ENCODE peak calls at places on chromosomes 5 and 9, in ten cellular contexts. H is lower leg skin, L is activated B cell treated with CpG ODN at 0.5 μM for 24 hours, P is psoas muscle, V is GM20000, B is IMR-90, A is endothelial cell, Q is D721Med, S is WERI-Rb-1, N is type B pancreatic cell. K is an unnamed sample.

GRCh38 chr9:135468866-135469521 is 10.6 kb upstream of the PPP1R26 start:
- DNase-seq in P (no peak), N (no peak), H (no peak), S (peak; percentile 72), Q (no peak), A (no peak), V (no peak), B (peak; percentile 46), L (no peak), K (no peak)

GRCh38 chr9:96317335-96317980 is 15.5 kb upstream of the HSD17B3 start:
- DNase-seq in L (peak; percentile 25), Q (peak; percentile 41), V (peak; percentile 55), P (peak; percentile 64), S (peak; percentile 54), N (no peak), B (peak; percentile 70), A (peak; percentile 56), H (peak; percentile 86), K (no peak)

GRCh38 chr9:132877818-132878694 is at the start of gene AK8:
- DNase-seq in L (peak; percentile 87), S (peak; percentile 77), B (peak; percentile 66), P (peak; percentile 80), Q (peak; percentile 93), A (peak; percentile 82), V (peak; percentile 96), H (peak; percentile 92), N (peak; percentile 88), K (peak; percentile 93)

GRCh38 chr9:35842795-35843194 is 13.8 kb downstream of the TMEM8B start:
- DNase-seq in H (no peak), A (no peak), V (peak; percentile 86), B (no peak), P (no peak), S (no peak), L (no peak), N (no peak), Q (no peak), K (no peak)

GRCh38 chr5:170631471-170632195 is 127.8 kb downstream of the KCNIP1 start:
- DNase-seq in V (no peak), B (no peak), A (peak; percentile 68), N (no peak), Q (no peak), P (no peak), L (no peak), S (peak; percentile 50), H (peak; percentile 85), K (no peak)

GRCh38 chr5:573976-574375 is 38.2 kb upstream of the CEP72 start:
- DNase-seq in S (no peak), N (peak; percentile 50), Q (no peak), B (no peak), H (peak; percentile 76), L (no peak), P (no peak), A (no peak), V (no peak), K (peak; percentile 80)

GRCh38 chr5:465591-466403 is 22.8 kb downstream of the EXOC3 start:
- DNase-seq in S (peak; percentile 7), A (no peak), N (no peak), V (no peak), Q (no peak), L (peak; percentile 11), P (peak; percentile 40), B (no peak), H (peak; percentile 78), K (no peak)

GRCh38 chr9:109477269-109478203 is 20.6 kb downstream of the PTPN3 start:
- DNase-seq in B (no peak), L (no peak), V (peak; percentile 57), A (no peak), P (peak; percentile 82), N (no peak), S (no peak), H (no peak), Q (no peak), K (no peak)

GRCh38 chr5:146878471-146879172 is at the start of gene PPP2R2B:
- DNase-seq in B (peak; percentile 1), L (no peak), H (peak; percentile 85), A (peak; percentile 33), Q (peak; percentile 35), N (peak; percentile 77), V (peak; percentile 18), P (peak; percentile 43), S (peak; percentile 46), K (no peak)

GRCh38 chr9:87067426-87067825 is 120.1 kb upstream of the GAS1 start:
- DNase-seq in Q (no peak), L (no peak), S (no peak), N (no peak), A (no peak), P (no peak), B (no peak), V (no peak), H (no peak), K (no peak)

GRCh38 chr5:134227259-134227658 is 1.4 kb upstream of the PPP2CA start:
- DNase-seq in Q (no peak), B (peak; percentile 23), L (no peak), V (no peak), N (no peak), P (no peak), H (no peak), S (peak; percentile 39), A (no peak), K (no peak)

GRCh38 chr5:134223406-134224251 is 2.2 kb downstream of the PPP2CA start:
- DNase-seq in H (no peak), Q (no peak), B (peak; percentile 52), L (no peak), A (no peak), S (no peak), P (no peak), V (no peak), N (no peak), K (no peak)

GRCh38 chr5:134225780-134226440 is at the start of gene PPP2CA:
- DNase-seq in B (peak; percentile 98), H (peak; percentile 100), A (peak; percentile 99), S (peak; percentile 99), Q (peak; percentile 63), L (peak; percentile 100), P (peak; percentile 100), N (peak; percentile 100), V (peak; percentile 97), K (peak; percentile 100)

GRCh38 chr5:134226441-134227192 is 744 bp upstream of the PPP2CA start:
- DNase-seq in L (no peak), V (peak; percentile 19), H (no peak), N (no peak), A (no peak), S (no peak), P (no peak), B (peak; percentile 54), Q (no peak), K (no peak)

DNA sequence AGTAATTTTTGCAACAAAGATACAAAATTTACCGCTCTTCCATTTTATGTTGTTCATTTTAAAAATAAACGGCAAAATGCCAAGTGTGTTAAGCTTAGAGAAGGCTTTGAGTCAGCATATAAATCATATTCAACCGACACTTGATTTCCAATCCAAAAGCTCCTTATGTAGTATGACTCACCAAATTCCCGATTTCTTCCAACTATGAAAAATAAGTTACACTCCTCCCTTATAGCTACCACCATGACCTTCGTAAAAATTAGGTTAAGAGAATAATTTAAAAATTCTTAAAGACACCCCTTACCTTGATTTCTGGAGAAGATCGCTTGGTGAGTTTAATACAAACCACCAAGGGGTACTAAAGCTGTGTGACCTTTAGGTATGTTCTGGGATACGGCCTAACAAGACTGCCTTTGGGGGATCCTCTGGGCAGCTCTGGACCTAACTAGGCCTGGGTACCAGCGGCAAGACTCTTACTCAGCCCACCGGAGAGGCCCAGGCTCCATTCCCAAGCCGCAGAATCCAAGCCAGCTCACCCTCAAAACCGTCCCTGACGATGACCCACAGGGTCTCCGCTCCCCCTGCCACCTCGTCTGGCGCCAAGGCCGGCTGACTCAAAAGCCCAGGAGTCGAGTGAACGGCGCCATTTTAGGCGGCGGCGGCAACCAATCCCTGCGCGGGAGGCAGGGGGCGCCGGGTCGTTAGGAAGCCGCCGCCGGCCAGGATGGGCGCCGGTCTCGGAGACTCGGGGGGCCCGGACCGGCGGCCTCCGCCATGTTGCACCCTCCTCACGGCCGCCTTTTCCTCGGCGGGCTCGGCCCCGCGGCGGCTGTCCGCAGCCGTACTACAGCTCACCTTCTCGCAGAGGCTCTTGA is 731 bp downstream of the PPP2CA start:
- DNase-seq in H (peak; percentile 91), L (peak; percentile 65), B (peak; percentile 87), S (peak; percentile 67), P (peak; percentile 81), A (peak; percentile 74), V (peak; percentile 60), Q (no peak), N (peak; percentile 84), K (peak; percentile 90)
- TF ChIP-seq CTCF in H (no peak), L (no peak), B (peak; percentile 28), S (no peak), P (no peak), A (no peak), V (no peak), Q (no peak), N (no peak), K (peak; percentile 24)

GRCh38 chr5:179623001-179623905 is at the start of gene HNRNPH1:
- DNase-seq in L (peak; percentile 93), Q (peak; percentile 96), V (peak; percentile 100), H (peak; percentile 100), B (peak; percentile 98), P (peak; percentile 99), N (peak; percentile 100), A (peak; percentile 96), S (peak; percentile 95), K (peak; percentile 100)
- TF ChIP-seq CTCF in L (no peak), Q (no peak), V (no peak), H (no peak), B (peak; percentile 6), P (peak; percentile 12), N (peak; percentile 21), A (no peak), S (no peak), K (no peak)

GRCh38 chr5:151721087-151721646 is 34.5 kb upstream of the SPARC start:
- DNase-seq in L (no peak), A (no peak), B (peak; percentile 53), N (no peak), V (peak; percentile 72), P (no peak), H (no peak), Q (no peak), S (no peak), K (no peak)
- TF ChIP-seq CTCF in L (no peak), A (no peak), B (no peak), N (no peak), V (no peak), P (no peak), H (no peak), Q (no peak), S (no peak), K (no peak)

GRCh38 chr5:38023799-38024198 is 184.0 kb upstream of the GDNF start:
- DNase-seq in P (no peak), V (no peak), A (no peak), Q (no peak), L (no peak), S (no peak), N (no peak), H (no peak), B (no peak), K (no peak)
- TF ChIP-seq CTCF in P (peak; percentile 26), V (no peak), A (peak; percentile 69), Q (peak; percentile 15), L (no peak), S (no peak), N (peak; percentile 60), H (no peak), B (peak; percentile 7), K (peak; percentile 19)

GRCh38 chr5:134511796-134512660 is 13.4 kb upstream of the JADE2 start:
- DNase-seq in Q (no peak), B (peak; percentile 63), A (no peak), L (no peak), H (peak; percentile 92), N (no peak), V (no peak), S (peak; percentile 97), P (peak; percentile 94), K (no peak)
- TF ChIP-seq CTCF in Q (peak; percentile 15), B (no peak), A (no peak), L (no peak), H (no peak), N (peak; percentile 21), V (no peak), S (peak; percentile 81), P (peak; percentile 41), K (no peak)

GRCh38 chr9:90953805-90954204 is 152.2 kb downstream of the SYK start:
- DNase-seq in L (no peak), P (no peak), A (no peak), H (peak; percentile 52), Q (no peak), N (no peak), S (no peak), B (no peak), V (no peak), K (no peak)
- TF ChIP-seq CTCF in L (no peak), P (no peak), A (no peak), H (no peak), Q (no peak), N (no peak), S (no peak), B (no peak), V (no peak), K (no peak)

K was measured in osteocyte.